ENCODE peak calls at places on chromosome 10, in seven cellular contexts. D, N, H, K, A, V and S are unnamed samples.

GRCh38 chr10:4586756-4587155 is 239.3 kb upstream of the AKR1E2 start:
- DNase-seq in A (no peak), V (no peak), N (no peak), H (no peak), K (no peak), D (peak; percentile 5), S (no peak)

GRCh38 chr10:21831986-21832735 is 171.4 kb downstream of the DNAJC1 start:
- DNase-seq in N (no peak), D (no peak), A (no peak), H (no peak), V (no peak), K (no peak), S (no peak)

GRCh38 chr10:67033878-67034277 is 108.0 kb downstream of the LRRTM3 start:
- DNase-seq in D (no peak), N (no peak), K (no peak), A (no peak), V (no peak), H (no peak), S (no peak)

GRCh38 chr10:73512207-73512743 is 16.5 kb upstream of the PPP3CB start:
- DNase-seq in V (no peak), N (no peak), A (no peak), H (no peak), D (no peak), K (no peak), S (no peak)

GRCh38 chr10:87925570-87925969 is 62.1 kb downstream of the PTEN start:
- DNase-seq in K (peak; percentile 70), V (no peak), H (peak; percentile 12), N (no peak), A (no peak), D (no peak), S (no peak)

GRCh38 chr10:29650552-29650944 is 15.8 kb upstream of the SVIL start:
- DNase-seq in D (no peak), K (no peak), N (no peak), H (no peak), A (no peak), V (no peak), S (no peak)

GRCh38 chr10:124611738-124612137 is 132.4 kb downstream of the FAM53B start:
- DNase-seq in H (no peak), K (no peak), V (no peak), A (no peak), D (no peak), N (no peak), S (no peak)

GRCh38 chr10:133358162-133358919 is 522 bp upstream of the FUOM start:
- DNase-seq in H (no peak), A (peak; percentile 27), N (no peak), K (no peak), D (peak; percentile 28), V (no peak), S (no peak)

GRCh38 chr10:52283174-52283573 is 30.9 kb upstream of the DKK1 start:
- DNase-seq in V (peak; percentile 9), A (no peak), N (no peak), D (no peak), H (no peak), K (no peak), S (no peak)

GRCh38 chr10:87092861-87093460 is 1.7 kb downstream of the GLUD1 start:
- DNase-seq in K (peak; percentile 17), N (peak; percentile 20), D (no peak), A (no peak), V (peak; percentile 82), H (peak; percentile 24), S (no peak)

GRCh38 chr10:11149499-11149898 is 131.8 kb downstream of the CELF2 start:
- DNase-seq in D (no peak), H (no peak), K (no peak), V (no peak), N (no peak), A (no peak), S (no peak)